ENCODE peak calls at places on chromosomes 6 and 20, in five cellular contexts. C is amniotic epithelial cell, U is neural crest cell, A is SIG-M5, V is iPS-NIHi11. T is an unnamed sample.

GRCh38 chr6:142871910-142872331 is 73.1 kb downstream of the HIVEP2 start:
- DNase-seq in C (peak), U (no peak), A (no peak), V (no peak), T (peak)

GRCh38 chr6:8481727-8482126 is 46.4 kb upstream of the SLC35B3 start:
- DNase-seq in C (peak), U (no peak), A (no peak), V (peak), T (peak)

GRCh38 chr6:108961985-108962384 is 113.8 kb downstream of the ARMC2 start:
- DNase-seq in C (peak), U (no peak), A (no peak), V (no peak), T (no peak)

GRCh38 chr6:99143108-99143828 is 195.5 kb upstream of the FBXL4 start:
- DNase-seq in C (no peak), U (no peak), A (no peak), V (no peak), T (no peak)

GRCh38 chr6:131998255-131998982 is 47.2 kb upstream of the CCN2 start:
- DNase-seq in C (peak), U (no peak), A (no peak), V (no peak), T (no peak)

GRCh38 chr6:155887431-155887830 is 431.8 kb upstream of the NOX3 start:
- DNase-seq in C (no peak), U (no peak), A (no peak), V (peak), T (no peak)

GRCh38 chr6:4401408-4402367 is 266.3 kb upstream of the ECI2 start:
- DNase-seq in C (peak), U (no peak), A (no peak), V (no peak), T (no peak)

GRCh38 chr20:58991720-58992119 is 10.7 kb downstream of the NELFCD start:
- DNase-seq in C (no peak), U (no peak), A (no peak), V (no peak), T (no peak)

GRCh38 chr6:27791182-27791939 is 120.8 kb downstream of the OR2B2 start:
- DNase-seq in C (peak), U (peak), A (no peak), V (peak), T (peak)

GRCh38 chr6:56640374-56640773 is 2.3 kb downstream of the DST start:
- DNase-seq in C (no peak), U (no peak), A (no peak), V (no peak), T (no peak)

GRCh38 chr6:131135244-131136020 is at the start of gene AKAP7:
- DNase-seq in C (peak), U (peak), A (no peak), V (peak), T (peak)

GRCh38 chr20:17227199-17227535 is 327 bp downstream of the PCSK2 start:
- DNase-seq in C (no peak), U (no peak), A (no peak), V (no peak), T (no peak)

GRCh38 chr6:328184-328670 is 35.9 kb downstream of the DUSP22 start:
- DNase-seq in C (peak), U (no peak), A (no peak), V (no peak), T (no peak)

GRCh38 chr6:157383471-157383870 is 2.5 kb downstream of the ZDHHC14 start:
- DNase-seq in C (no peak), U (no peak), A (no peak), V (no peak), T (no peak)

GRCh38 chr20:5127204-5127858 is 523 bp downstream of the CDS2 start:
- DNase-seq in C (peak), U (peak), A (no peak), V (peak), T (peak)

GRCh38 chr6:70479236-70479635 is 65.9 kb downstream of the FAM135A start:
- DNase-seq in C (peak), U (no peak), A (no peak), V (no peak), T (no peak)

GRCh38 chr6:169854083-169854725 is 102.8 kb downstream of the ERMARD start:
- DNase-seq in C (no peak), U (no peak), A (no peak), V (no peak), T (no peak)

GRCh38 chr6:157169656-157170055 is 153.7 kb downstream of the TMEM242 start:
- DNase-seq in C (no peak), U (no peak), A (no peak), V (no peak), T (no peak)

GRCh38 chr6:76876922-76877553 is 586.3 kb downstream of the HTR1B start:
- DNase-seq in C (peak), U (peak), A (no peak), V (peak), T (peak)

GRCh38 chr20:32912688-32913087 is 54.0 kb downstream of the EFCAB8 start:
- DNase-seq in C (peak), U (no peak), A (no peak), V (no peak), T (no peak)

T was measured in HT-29.